ENCODE peak calls at places on chromosomes 13 and 19, in nine cellular contexts. A is left lung; G is SK-N-SH; X is upper lobe of right lung; N is IMR-90; D is effector memory CD4-positive, alpha-beta T cell; T is GM23248; F is pancreas; O is caudate nucleus. M is an unnamed sample.

GRCh38 chr19:50492303-50493052 is 15.8 kb upstream of the GARIN5A start:
- DNase-seq in N (no peak), D (no peak), F (no peak), G (peak), A (no peak), X (peak), O (no peak), T (peak), M (no peak)

GRCh38 chr13:110336108-110336507 is 29.0 kb downstream of the COL4A2 start:
- DNase-seq in D (no peak), A (no peak), T (no peak), F (no peak), G (no peak), O (no peak), N (no peak), X (no peak), M (no peak)

GRCh38 chr13:114112231-114112825 is 20.1 kb downstream of the RASA3 start:
- DNase-seq in X (peak), N (peak), O (no peak), A (no peak), G (peak), F (no peak), T (no peak), D (no peak), M (peak)

GRCh38 chr13:95754069-95754468 is 77.1 kb downstream of the DNAJC3 start:
- DNase-seq in D (no peak), F (no peak), A (no peak), X (no peak), O (no peak), G (no peak), T (no peak), N (no peak), M (no peak)

GRCh38 chr19:6359517-6359916 is 1.8 kb upstream of the CLPP start:
- DNase-seq in G (no peak), T (no peak), X (no peak), F (no peak), N (no peak), D (no peak), A (no peak), O (no peak), M (no peak)

GRCh38 chr13:38141792-38142191 is 207.9 kb upstream of the UFM1 start:
- DNase-seq in G (no peak), A (no peak), O (no peak), T (peak), F (no peak), X (no peak), N (no peak), D (no peak), M (no peak)

GRCh38 chr19:54160182-54160811 is 776 bp upstream of the LENG1 start:
- DNase-seq in D (no peak), F (no peak), A (no peak), T (peak), X (no peak), O (no peak), G (no peak), N (peak), M (no peak)

GRCh38 chr19:35124098-35125060 is 8.8 kb downstream of the FXYD3 start:
- DNase-seq in X (peak), T (peak), D (peak), O (peak), G (peak), A (peak), F (peak), N (peak), M (peak)

GRCh38 chr13:29448124-29448685 is 147.3 kb downstream of the SLC7A1 start:
- DNase-seq in F (no peak), D (no peak), O (no peak), A (no peak), G (no peak), N (no peak), X (no peak), T (no peak), M (no peak)

GRCh38 chr13:75751350-75751749 is 115.2 kb downstream of the LMO7 start:
- DNase-seq in T (no peak), X (no peak), A (no peak), O (no peak), N (no peak), F (no peak), G (no peak), D (no peak), M (no peak)

GRCh38 chr13:65264066-65264465 is 1966.1 kb downstream of the PCDH9 start:
- DNase-seq in G (no peak), O (no peak), X (no peak), N (no peak), F (no peak), D (no peak), T (no peak), A (peak), M (no peak)

GRCh38 chr19:5897189-5897969 is 6.2 kb downstream of the NDUFA11 start:
- DNase-seq in N (no peak), G (no peak), T (no peak), F (no peak), O (no peak), A (peak), X (no peak), D (no peak), M (no peak)

GRCh38 chr13:60162096-60162495 is 1.6 kb downstream of the DIAPH3 start:
- DNase-seq in F (no peak), T (peak), N (peak), D (no peak), X (no peak), O (no peak), G (no peak), A (no peak), M (no peak)

GRCh38 chr13:80547885-80548284 is 207.0 kb upstream of the SPRY2 start:
- DNase-seq in A (no peak), X (no peak), N (no peak), F (no peak), T (no peak), O (no peak), G (no peak), D (no peak), M (no peak)

GRCh38 chr19:13492128-13492527 is 14.2 kb downstream of the CACNA1A start:
- DNase-seq in A (no peak), G (no peak), X (no peak), N (peak), T (peak), O (no peak), F (no peak), D (no peak), M (no peak)

GRCh38 chr19:19068659-19069509 is 5.1 kb downstream of the SLC25A42 start:
- DNase-seq in A (no peak), O (no peak), T (no peak), G (no peak), D (no peak), X (no peak), N (no peak), F (no peak), M (no peak)

GRCh38 chr19:33288666-33289065 is 13.7 kb downstream of the CEBPA start:
- DNase-seq in N (no peak), A (no peak), G (no peak), F (no peak), X (no peak), O (no peak), D (no peak), T (no peak), M (no peak)

GRCh38 chr19:51784922-51785690 is 9.9 kb upstream of the FPR3 start:
- DNase-seq in D (no peak), G (no peak), O (no peak), X (peak), A (no peak), N (no peak), F (no peak), T (peak), M (peak)

GRCh38 chr13:27783111-27783510 is 9.2 kb upstream of the GSX1 start:
- DNase-seq in G (no peak), D (no peak), X (no peak), F (no peak), N (peak), A (no peak), T (peak), O (no peak), M (no peak)

GRCh38 chr13:40626977-40627376 is 39.5 kb downstream of the FOXO1 start:
- DNase-seq in O (no peak), T (no peak), X (no peak), A (no peak), N (no peak), D (no peak), G (no peak), F (no peak), M (no peak)

GRCh38 chr13:31051999-31052398 is 109.7 kb downstream of the HSPH1 start:
- DNase-seq in F (no peak), D (no peak), X (no peak), T (peak), A (no peak), G (no peak), O (no peak), N (peak), M (peak)

GRCh38 chr13:32019612-32020233 is 11.9 kb upstream of the FRY start:
- DNase-seq in A (no peak), X (no peak), F (no peak), N (peak), G (peak), T (peak), O (no peak), D (no peak), M (no peak)

GRCh38 chr13:63731896-63732295 is 2316.2 kb upstream of the PCDH20 start:
- DNase-seq in X (no peak), N (no peak), D (no peak), T (no peak), A (no peak), F (peak), G (no peak), O (no peak), M (no peak)

GRCh38 chr13:113009743-113010509 is 40.9 kb downstream of the MCF2L start:
- DNase-seq in X (no peak), F (no peak), O (no peak), A (no peak), N (no peak), D (no peak), T (no peak), G (peak), M (no peak)

GRCh38 chr19:55341191-55342043 is 1.7 kb downstream of the KMT5C start:
- DNase-seq in A (peak), N (peak), D (peak), F (peak), X (peak), T (peak), O (peak), G (peak), M (peak)

GRCh38 chr13:109307027-109307426 is 479.4 kb downstream of the IRS2 start:
- DNase-seq in O (no peak), N (no peak), A (no peak), G (no peak), F (no peak), X (no peak), D (no peak), T (no peak), M (no peak)

GRCh38 chr13:23202383-23202782 is 21.6 kb downstream of the SGCG start:
- DNase-seq in X (no peak), G (no peak), F (no peak), O (no peak), D (no peak), A (no peak), T (peak), N (no peak), M (no peak)

GRCh38 chr13:33123066-33123940 is 107.1 kb downstream of the KL start:
- DNase-seq in A (no peak), T (peak), D (no peak), F (no peak), X (no peak), N (peak), O (no peak), G (no peak), M (peak)

GRCh38 chr19:6228523-6229215 is 51.1 kb downstream of the MLLT1 start:
- DNase-seq in O (no peak), X (peak), N (no peak), F (no peak), D (no peak), T (no peak), A (peak), G (no peak), M (no peak)

GRCh38 chr19:19538077-19538764 is at the start of gene CILP2:
- DNase-seq in X (no peak), A (no peak), D (no peak), N (no peak), T (peak), O (peak), G (peak), F (peak), M (peak)

GRCh38 chr13:113001251-113002140 is 32.5 kb downstream of the MCF2L start:
- DNase-seq in D (no peak), A (no peak), G (peak), T (peak), N (peak), O (no peak), X (peak), F (peak), M (no peak)

GRCh38 chr19:53037101-53038097 is 7.1 kb upstream of the ERVV-2 start:
- DNase-seq in N (peak), O (peak), F (peak), A (peak), G (peak), X (peak), D (no peak), T (peak), M (no peak)

GRCh38 chr13:99307648-99308339 is 595 bp upstream of the GPR183 start:
- DNase-seq in O (no peak), T (peak), X (no peak), F (no peak), N (peak), G (no peak), D (peak), A (no peak), M (peak)

GRCh38 chr13:70042193-70042592 is 65.4 kb upstream of the ATXN8OS start:
- DNase-seq in T (no peak), O (no peak), F (no peak), G (no peak), N (no peak), X (no peak), A (no peak), D (no peak), M (no peak)

GRCh38 chr19:15124572-15125231 is 17.5 kb downstream of the SYDE1 start:
- DNase-seq in F (peak), A (peak), N (no peak), X (no peak), G (peak), T (peak), O (peak), D (no peak), M (no peak)

GRCh38 chr13:46893820-46894533 is 2.9 kb downstream of the HTR2A start:
- DNase-seq in T (peak), F (peak), G (peak), O (peak), D (peak), X (peak), N (peak), A (peak), M (peak)

GRCh38 chr13:36436811-36437210 is 4.5 kb downstream of the CCNA1 start:
- DNase-seq in N (no peak), G (no peak), A (no peak), O (no peak), T (no peak), X (no peak), D (no peak), F (no peak), M (no peak)

GRCh38 chr19:33727331-33728028 is 69.2 kb upstream of the KCTD15 start:
- DNase-seq in D (no peak), G (no peak), O (no peak), N (no peak), A (no peak), X (peak), T (no peak), F (peak), M (no peak)

GRCh38 chr19:6056801-6057650 is 53.3 kb downstream of the RFX2 start:
- DNase-seq in T (peak), D (peak), A (peak), X (no peak), F (peak), O (peak), N (peak), G (no peak), M (peak)

GRCh38 chr19:11267316-11268085 is 5.2 kb upstream of the DOCK6 start:
- DNase-seq in N (no peak), T (no peak), X (no peak), D (no peak), O (no peak), G (no peak), F (no peak), A (no peak), M (no peak)

GRCh38 chr19:11265177-11265784 is 3.0 kb upstream of the DOCK6 start:
- DNase-seq in N (no peak), X (no peak), A (no peak), G (no peak), D (no peak), O (no peak), T (no peak), F (no peak), M (no peak)

GRCh38 chr19:11265785-11266236 is 3.5 kb upstream of the DOCK6 start:
- DNase-seq in F (peak), T (peak), X (no peak), A (peak), O (no peak), D (no peak), G (no peak), N (no peak), M (no peak)

GRCh38 chr19:11269408-11269807 is 7.1 kb upstream of the DOCK6 start:
- DNase-seq in D (no peak), F (no peak), O (no peak), G (no peak), A (no peak), N (peak), X (no peak), T (peak), M (no peak)

GRCh38 chr19:11268783-11269267 is 6.5 kb upstream of the DOCK6 start:
- DNase-seq in F (no peak), A (no peak), T (peak), N (peak), G (peak), X (no peak), O (no peak), D (no peak), M (no peak)
- H3K27ac ChIP-seq in F (no peak), A (peak), T (no peak), N (no peak), G (peak), X (peak), O (no peak), D (no peak), M (no peak)

DNA sequence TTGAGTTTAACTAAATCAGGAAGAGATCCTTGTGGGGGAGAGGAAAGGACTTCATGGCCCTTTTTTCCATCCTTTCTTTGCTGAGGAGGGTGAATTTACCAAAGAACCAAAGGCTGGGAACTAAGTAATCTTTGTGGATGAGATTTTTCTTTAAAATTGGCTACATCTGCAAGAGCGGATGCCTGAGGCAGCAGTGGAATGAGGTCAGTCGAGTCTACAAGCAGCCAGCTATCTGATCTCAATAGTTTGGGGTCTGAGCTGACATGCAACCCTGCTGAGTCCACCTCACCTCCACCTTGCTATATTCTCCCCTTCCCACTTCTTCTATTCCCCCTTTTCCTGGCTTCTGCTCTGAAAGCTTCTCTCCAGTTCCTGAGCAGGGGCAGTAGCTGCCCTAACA is 3.6 kb upstream of the DNAJC15 start:
- DNase-seq in A (no peak), G (no peak), X (no peak), T (no peak), D (no peak), N (no peak), O (no peak), F (no peak), M (no peak)
- H3K27ac ChIP-seq in A (no peak), G (peak), X (no peak), T (no peak), D (no peak), N (no peak), O (no peak), F (no peak), M (no peak)

GRCh38 chr13:72506706-72507105 is 220.7 kb downstream of the MZT1 start:
- DNase-seq in O (no peak), T (no peak), X (no peak), D (no peak), G (no peak), F (no peak), A (no peak), N (no peak), M (no peak)
- H3K27ac ChIP-seq in O (no peak), T (no peak), X (no peak), D (no peak), G (no peak), F (no peak), A (no peak), N (no peak), M (no peak)

DNA sequence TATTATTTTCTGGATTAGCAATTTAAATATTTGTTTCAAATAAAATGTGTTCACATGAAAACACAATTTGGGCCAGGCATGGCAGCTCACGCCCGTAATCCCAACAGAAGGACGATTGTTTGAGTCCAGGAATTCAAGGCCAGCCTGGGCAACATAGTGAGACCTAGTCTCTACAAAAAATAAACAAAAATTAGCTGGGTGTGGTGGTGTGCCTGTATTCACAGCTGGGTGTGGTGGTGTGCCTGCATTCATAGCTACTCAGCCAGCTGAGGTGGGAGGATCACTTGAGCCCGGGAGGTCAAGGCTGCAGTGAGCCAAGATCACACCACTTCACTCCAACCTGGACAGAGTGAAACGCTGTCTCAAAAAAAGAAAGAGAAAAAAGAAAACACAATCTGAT is 46.4 kb downstream of the KPNA3 start:
- DNase-seq in T (no peak), N (no peak), X (no peak), G (no peak), O (no peak), F (no peak), D (no peak), A (no peak), M (no peak)
- H3K27ac ChIP-seq in T (no peak), N (no peak), X (no peak), G (no peak), O (no peak), F (no peak), D (no peak), A (no peak), M (no peak)

GRCh38 chr19:47781590-47782318 is 3.3 kb downstream of the SELENOW start:
- DNase-seq in N (no peak), A (no peak), O (peak), D (no peak), T (peak), F (peak), X (no peak), G (no peak), M (peak)
- H3K27ac ChIP-seq in N (no peak), A (no peak), O (peak), D (no peak), T (no peak), F (no peak), X (no peak), G (no peak), M (peak)

DNA sequence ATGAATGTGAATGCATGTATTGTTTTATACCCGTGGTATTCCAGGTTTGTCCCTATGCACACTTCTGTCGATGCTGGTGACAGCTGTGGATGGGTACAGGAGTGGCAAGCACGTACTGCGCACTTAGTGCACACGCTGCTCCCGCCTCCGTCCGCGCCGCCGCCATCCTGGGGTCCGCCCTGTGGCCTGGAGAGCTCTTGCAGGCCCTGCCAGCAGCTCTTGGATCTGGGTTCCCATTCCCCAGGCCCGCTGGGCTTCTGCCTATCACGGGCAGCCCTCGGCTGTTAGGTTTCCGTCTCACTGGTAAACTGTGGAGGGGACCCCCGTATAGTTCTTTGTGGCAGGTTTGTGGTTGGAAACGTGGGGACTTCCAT is 4.0 kb downstream of the GNA11 start:
- DNase-seq in O (no peak), D (no peak), F (no peak), X (peak), A (peak), G (no peak), T (no peak), N (no peak), M (no peak)
- H3K27ac ChIP-seq in O (peak), D (no peak), F (peak), X (peak), A (peak), G (no peak), T (peak), N (peak), M (peak)

M was measured in tibial artery.